ENCODE peak calls at places on chromosomes 12 and 14, in five cellular contexts. U is IMR-90, J is heart left ventricle, L is prostate gland, M is gastrocnemius medialis. N is an unnamed sample.

GRCh38 chr12:47721431-47721973 is 3.8 kb downstream of the ENDOU start:
- DNase-seq in U (no peak), J (no peak), L (no peak), M (no peak), N (peak)

GRCh38 chr14:28542040-28542439 is 224.5 kb upstream of the FOXG1 start:
- DNase-seq in U (no peak), J (no peak), L (no peak), M (no peak), N (no peak)

GRCh38 chr12:3421191-3421590 is 69.8 kb upstream of the PRMT8 start:
- DNase-seq in U (no peak), J (no peak), L (no peak), M (no peak), N (no peak)

GRCh38 chr14:72793154-72793725 is 100.7 kb downstream of the DPF3 start:
- DNase-seq in U (no peak), J (no peak), L (no peak), M (no peak), N (peak)

GRCh38 chr12:30839643-30840190 is 85.0 kb upstream of the CAPRIN2 start:
- DNase-seq in U (no peak), J (no peak), L (no peak), M (no peak), N (no peak)

GRCh38 chr14:74239848-74240793 is 872 bp downstream of the VSX2 start:
- DNase-seq in U (no peak), J (no peak), L (no peak), M (no peak), N (no peak)

GRCh38 chr12:128794661-128795529 is 28.9 kb downstream of the SLC15A4 start:
- DNase-seq in U (no peak), J (no peak), L (no peak), M (peak), N (no peak)

GRCh38 chr12:91744613-91745012 is 401.0 kb downstream of the BTG1 start:
- DNase-seq in U (no peak), J (no peak), L (no peak), M (no peak), N (no peak)

GRCh38 chr12:24853588-24853987 is 95.3 kb downstream of the BCAT1 start:
- DNase-seq in U (peak), J (no peak), L (no peak), M (no peak), N (no peak)

GRCh38 chr14:100375273-100375962 is 52.3 kb downstream of the SLC25A47 start:
- DNase-seq in U (peak), J (peak), L (no peak), M (peak), N (peak)

GRCh38 chr12:6954754-6955461 is 3.8 kb downstream of the PTPN6 start:
- DNase-seq in U (no peak), J (peak), L (no peak), M (no peak), N (no peak)

GRCh38 chr14:88198441-88198840 is 124.6 kb downstream of the KCNK10 start:
- DNase-seq in U (no peak), J (no peak), L (no peak), M (no peak), N (no peak)

GRCh38 chr12:108861878-108862587 is 4.7 kb upstream of the SSH1 start:
- DNase-seq in U (no peak), J (peak), L (no peak), M (no peak), N (no peak)

GRCh38 chr14:35818346-35819115 is 7.6 kb upstream of the BRMS1L start:
- DNase-seq in U (peak), J (no peak), L (peak), M (no peak), N (no peak)

GRCh38 chr14:99562848-99563748 is 40.9 kb downstream of the CCDC85C start:
- DNase-seq in U (peak), J (peak), L (peak), M (peak), N (no peak)

GRCh38 chr12:120199595-120200306 is 1.2 kb downstream of the RPLP0 start:
- DNase-seq in U (peak), J (no peak), L (no peak), M (peak), N (no peak)

GRCh38 chr12:65330341-65330740 is 51.9 kb downstream of the MSRB3 start:
- DNase-seq in U (peak), J (no peak), L (no peak), M (no peak), N (no peak)

GRCh38 chr12:113190761-113191160 is 5.2 kb downstream of the RITA1 start:
- DNase-seq in U (peak), J (no peak), L (no peak), M (no peak), N (no peak)

GRCh38 chr12:13436696-13437391 is 240.3 kb downstream of the EMP1 start:
- DNase-seq in U (peak), J (peak), L (no peak), M (peak), N (no peak)

GRCh38 chr12:118377005-118377890 is 893 bp downstream of the SUDS3 start:
- DNase-seq in U (no peak), J (no peak), L (no peak), M (no peak), N (no peak)

GRCh38 chr12:25744334-25744733 is 191.3 kb upstream of the LMNTD1 start:
- DNase-seq in U (peak), J (no peak), L (no peak), M (no peak), N (no peak)

GRCh38 chr14:29518335-29518734 is 409.3 kb downstream of the PRKD1 start:
- DNase-seq in U (peak), J (no peak), L (no peak), M (no peak), N (no peak)

GRCh38 chr12:63668028-63668799 is at the start of gene DPY19L2:
- DNase-seq in U (peak), J (peak), L (peak), M (peak), N (peak)

GRCh38 chr14:45120109-45120508 is 14.2 kb downstream of the FKBP3 start:
- DNase-seq in U (no peak), J (no peak), L (no peak), M (no peak), N (no peak)

GRCh38 chr14:100673085-100673806 is 53.4 kb upstream of the DLK1 start:
- DNase-seq in U (no peak), J (no peak), L (peak), M (no peak), N (no peak)

GRCh38 chr12:2243275-2243674 is 190.5 kb downstream of the CACNA1C start:
- DNase-seq in U (peak), J (no peak), L (no peak), M (no peak), N (no peak)

GRCh38 chr14:63045234-63045611 is at the start of gene KCNH5:
- DNase-seq in U (peak), J (peak), L (peak), M (no peak), N (no peak)

GRCh38 chr12:67268896-67269631 is at the start of gene CAND1:
- DNase-seq in U (peak), J (peak), L (peak), M (peak), N (peak)

GRCh38 chr12:67270622-67271021 is 1.5 kb downstream of the CAND1 start:
- DNase-seq in U (no peak), J (no peak), L (no peak), M (no peak), N (no peak)

GRCh38 chr12:67268335-67268895 is 743 bp upstream of the CAND1 start:
- DNase-seq in U (peak), J (peak), L (peak), M (peak), N (peak)

GRCh38 chr12:67271976-67272375 is 2.8 kb downstream of the CAND1 start:
- DNase-seq in U (peak), J (no peak), L (no peak), M (no peak), N (no peak)

GRCh38 chr12:67269632-67270578 is 747 bp downstream of the CAND1 start:
- DNase-seq in U (no peak), J (peak), L (peak), M (no peak), N (no peak)
- TF ChIP-seq POLR2A in U (peak), J (no peak), L (peak), M (peak), N (no peak)

DNA sequence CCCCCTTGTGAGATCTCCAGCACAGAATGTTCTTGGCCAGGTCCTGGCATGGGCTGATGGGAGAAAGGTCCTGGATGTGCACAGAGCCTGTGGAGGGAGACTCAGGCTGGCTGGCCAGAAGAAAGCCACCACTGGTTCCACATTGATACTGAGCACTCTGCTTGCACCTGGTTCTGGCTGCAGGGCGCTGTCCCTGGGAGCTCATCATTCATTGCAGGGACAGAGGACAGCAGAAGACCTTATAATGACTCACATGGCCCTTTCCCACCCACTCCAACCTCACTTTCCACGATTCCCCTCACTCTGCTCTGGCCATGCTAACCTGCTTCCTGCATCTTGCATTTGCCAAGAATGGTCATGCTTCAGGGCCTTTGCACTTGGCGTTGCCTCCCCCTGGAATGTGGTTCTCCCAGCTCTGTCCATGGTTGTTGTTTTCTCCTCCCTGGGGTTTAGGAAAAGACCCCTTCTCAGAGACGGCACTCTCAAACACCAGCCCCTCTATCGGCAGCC is 10.3 kb downstream of the KRT7 start:
- DNase-seq in U (peak), J (no peak), L (peak), M (no peak), N (peak)
- H3K4me3 ChIP-seq in U (no peak), J (no peak), L (no peak), M (no peak), N (no peak)

DNA sequence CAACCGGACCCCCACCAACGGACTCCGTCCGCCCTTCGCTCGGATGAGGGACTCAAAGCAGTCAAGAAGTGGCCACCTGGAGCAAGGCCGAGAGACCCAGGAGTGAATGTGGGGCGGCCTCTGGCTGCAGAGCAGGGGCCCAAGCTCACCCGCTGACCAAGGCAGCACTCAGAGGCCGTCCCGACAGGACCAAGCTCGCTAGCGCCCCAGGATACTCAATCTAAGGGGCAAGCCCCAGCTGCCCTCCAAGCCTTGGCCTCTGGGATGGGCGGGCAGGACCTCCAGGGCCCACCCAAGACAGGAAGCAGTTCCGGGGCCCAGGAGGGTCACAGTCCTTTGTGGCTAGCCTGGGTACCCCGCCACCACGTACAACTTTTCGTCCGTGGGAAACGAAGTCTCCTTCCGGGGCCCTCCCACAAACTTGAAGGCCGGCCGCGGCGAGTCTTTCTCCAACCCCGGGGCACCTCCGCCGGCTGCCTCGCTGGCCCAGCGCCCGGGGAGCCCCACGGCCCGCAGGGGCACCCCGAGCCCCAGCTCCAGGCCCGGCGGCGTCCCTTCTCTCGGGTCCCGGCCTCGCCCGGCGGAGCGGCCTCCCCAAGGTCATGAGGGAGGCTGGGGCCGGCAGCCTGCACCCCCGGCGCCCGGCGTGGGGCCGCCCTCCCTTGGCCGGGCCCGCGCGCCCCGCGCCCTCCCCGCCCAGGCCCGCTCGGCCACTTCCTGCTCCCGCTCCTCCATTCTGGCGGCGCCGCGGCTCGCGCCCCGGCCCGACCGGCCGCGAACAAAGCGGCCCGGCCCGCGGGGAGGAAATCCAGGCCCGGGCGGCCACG is 694 bp downstream of the AKT1 start:
- DNase-seq in U (peak), J (peak), L (no peak), M (no peak), N (no peak)
- TF ChIP-seq CTCF in U (no peak), J (no peak), L (no peak), M (no peak), N (no peak)

GRCh38 chr14:102019141-102019540 is 54.8 kb downstream of the DYNC1H1 start:
- DNase-seq in U (no peak), J (no peak), L (no peak), M (no peak), N (no peak)

GRCh38 chr14:102016420-102017090 is 52.2 kb downstream of the DYNC1H1 start:
- DNase-seq in U (no peak), J (no peak), L (no peak), M (no peak), N (no peak)

GRCh38 chr14:102015771-102016170 is 51.4 kb downstream of the DYNC1H1 start:
- DNase-seq in U (no peak), J (no peak), L (no peak), M (no peak), N (no peak)

GRCh38 chr14:102020058-102020971 is 55.9 kb downstream of the DYNC1H1 start:
- DNase-seq in U (peak), J (no peak), L (no peak), M (no peak), N (no peak)

DNA sequence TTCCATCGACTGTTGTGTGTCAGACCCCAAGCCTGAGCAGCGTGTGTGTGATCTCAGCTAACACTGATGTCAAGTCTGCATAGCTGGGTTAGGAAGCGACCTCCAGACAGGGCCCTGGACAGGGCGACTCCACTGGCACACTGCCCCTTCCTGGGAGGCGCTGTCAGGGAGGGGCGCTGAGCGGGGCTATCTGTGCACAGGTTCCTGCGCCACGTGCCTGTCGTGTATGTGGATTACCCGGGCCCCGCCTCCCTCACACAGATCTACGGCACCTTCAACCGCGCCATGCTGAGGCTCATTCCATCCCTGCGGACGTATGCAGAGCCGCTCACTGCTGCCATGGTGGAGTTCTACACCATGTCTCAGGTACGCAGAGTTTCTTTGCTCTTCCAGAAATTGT is 53.9 kb downstream of the DYNC1H1 start:
- DNase-seq in U (no peak), J (no peak), L (no peak), M (no peak), N (no peak)
- TF ChIP-seq POLR2A in U (no peak), J (no peak), L (no peak), M (no peak), N (no peak)

GRCh38 chr12:48899651-48900050 is 25.6 kb downstream of the FKBP11 start:
- DNase-seq in U (no peak), J (no peak), L (no peak), M (no peak), N (no peak)

GRCh38 chr12:48907243-48907642 is 18.0 kb downstream of the FKBP11 start:
- DNase-seq in U (no peak), J (no peak), L (no peak), M (no peak), N (no peak)

GRCh38 chr12:48903982-48904411 is 21.3 kb downstream of the FKBP11 start:
- DNase-seq in U (peak), J (peak), L (peak), M (peak), N (peak)

GRCh38 chr12:48901278-48901677 is 24.0 kb downstream of the FKBP11 start:
- DNase-seq in U (peak), J (no peak), L (no peak), M (no peak), N (no peak)

GRCh38 chr12:48903363-48903981 is 21.8 kb downstream of the FKBP11 start:
- DNase-seq in U (peak), J (no peak), L (no peak), M (no peak), N (no peak)
- H3K4me3 ChIP-seq in U (no peak), J (peak), L (peak), M (peak), N (no peak)

GRCh38 chr12:89825591-89826449 is 117.2 kb upstream of the ATP2B1 start:
- DNase-seq in U (peak), J (no peak), L (no peak), M (no peak), N (no peak)
- TF ChIP-seq CTCF in U (no peak), J (no peak), L (no peak), M (no peak), N (no peak)

GRCh38 chr14:80941241-80942157 is at the start of gene CEP128:
- DNase-seq in U (peak), J (peak), L (peak), M (peak), N (peak)
- TF ChIP-seq POLR2A in U (no peak), J (no peak), L (no peak), M (no peak), N (no peak)